ENCODE peak calls at places on chromosomes 5 and 9, in six cellular contexts. D, Y, S, N, K and G are unnamed samples.

GRCh38 chr9:120109242-120109641 is 470.7 kb downstream of the CDK5RAP2 start:
- DNase-seq in D (peak; percentile 69), Y (peak; percentile 22), S (no peak), N (peak; percentile 27), K (no peak), G (peak; percentile 9)

GRCh38 chr5:1819458-1819857 is 18.3 kb downstream of the NDUFS6 start:
- DNase-seq in D (no peak), Y (peak; percentile 57), S (no peak), N (no peak), K (no peak), G (no peak)

GRCh38 chr5:140324834-140325195 is 21.6 kb downstream of the HBEGF start:
- DNase-seq in D (no peak), Y (no peak), S (no peak), N (no peak), K (peak; percentile 41), G (peak; percentile 65)

GRCh38 chr5:42993516-42994284 is 46.4 kb downstream of the ANXA2R start:
- DNase-seq in D (no peak), Y (peak; percentile 56), S (peak; percentile 41), N (peak; percentile 75), K (no peak), G (no peak)

GRCh38 chr5:10460252-10460906 is 18.7 kb downstream of the ROPN1L start:
- DNase-seq in D (no peak), Y (no peak), S (peak; percentile 86), N (no peak), K (no peak), G (no peak)

GRCh38 chr9:137422668-137423000 is 328 bp downstream of the EXD3 start:
- DNase-seq in D (peak; percentile 75), Y (no peak), S (no peak), N (peak; percentile 73), K (no peak), G (no peak)

GRCh38 chr5:102811962-102812361 is 56.9 kb downstream of the PAM start:
- DNase-seq in D (no peak), Y (no peak), S (no peak), N (no peak), K (peak; percentile 46), G (peak; percentile 2)

GRCh38 chr9:93652604-93653592 is 76.5 kb downstream of the PHF2 start:
- DNase-seq in D (no peak), Y (no peak), S (no peak), N (no peak), K (no peak), G (no peak)

GRCh38 chr5:138246822-138247221 is 27.6 kb downstream of the GFRA3 start:
- DNase-seq in D (no peak), Y (no peak), S (no peak), N (no peak), K (no peak), G (no peak)

GRCh38 chr5:176533390-176533789 is 3.8 kb downstream of the RNF44 start:
- DNase-seq in D (no peak), Y (peak; percentile 23), S (peak; percentile 50), N (peak; percentile 50), K (no peak), G (no peak)